ENCODE peak calls at places on chromosomes 16 and 17, in five cellular contexts. P is prostate gland, C is MM.1S, X is endodermal cell, K is transverse colon. Q is an unnamed sample. For H3K9me3, the result is how much of the 10 kb centered on the place peaks cover.

GRCh38 chr16:25176136-25176535 is 40.6 kb upstream of the AQP8 start:
- DNase-seq in P (no peak), C (no peak), X (no peak), K (no peak), Q (no peak)

GRCh38 chr16:1458336-1458976 is 14.1 kb upstream of the CCDC154 start:
- DNase-seq in P (no peak), C (no peak), X (no peak), K (no peak), Q (no peak)

GRCh38 chr16:1028056-1028455 is 44.5 kb upstream of the SSTR5 start:
- DNase-seq in P (no peak), C (no peak), X (no peak), K (no peak), Q (no peak)

GRCh38 chr17:49567871-49568694 is 7.6 kb upstream of the NXPH3 start:
- DNase-seq in P (peak), C (peak), X (peak), K (peak), Q (peak)

GRCh38 chr17:31570231-31570630 is 178.8 kb downstream of the RAB11FIP4 start:
- DNase-seq in P (no peak), C (no peak), X (no peak), K (no peak), Q (no peak)

GRCh38 chr17:29107933-29108805 is 65.2 kb downstream of the PIPOX start:
- DNase-seq in P (no peak), C (no peak), X (no peak), K (no peak), Q (no peak)

GRCh38 chr16:88809068-88809675 is 2.6 kb downstream of the APRT start:
- DNase-seq in P (no peak), C (no peak), X (no peak), K (no peak), Q (no peak)

GRCh38 chr17:46154151-46154816 is 38.9 kb downstream of the KANSL1 start:
- DNase-seq in P (no peak), C (no peak), X (no peak), K (no peak), Q (no peak)

GRCh38 chr17:35119370-35120185 is at the start of gene RAD51D:
- DNase-seq in P (peak), C (peak), X (peak), K (peak), Q (peak)

GRCh38 chr17:46000292-46000691 is 1.2 kb downstream of the STH start:
- DNase-seq in P (no peak), C (no peak), X (no peak), K (no peak), Q (no peak)

GRCh38 chr17:74274703-74275340 is 788 bp downstream of the DNAI2 start:
- DNase-seq in P (no peak), C (no peak), X (no peak), K (no peak), Q (no peak)

GRCh38 chr17:81173761-81174160 is 7.7 kb upstream of the AATK start:
- DNase-seq in P (no peak), C (no peak), X (no peak), K (no peak), Q (no peak)

GRCh38 chr16:65713409-65713808 is 591.5 kb upstream of the CDH11 start:
- DNase-seq in P (no peak), C (no peak), X (peak), K (no peak), Q (no peak)

GRCh38 chr17:57551321-57552079 is 193.6 kb downstream of the CCDC182 start:
- DNase-seq in P (no peak), C (peak), X (peak), K (peak), Q (peak)

GRCh38 chr17:77733576-77734296 is 224.8 kb upstream of the TNRC6C start:
- DNase-seq in P (no peak), C (no peak), X (peak), K (no peak), Q (peak)

GRCh38 chr17:35748323-35748960 is 4.6 kb downstream of the GAS2L2 start:
- DNase-seq in P (no peak), C (no peak), X (no peak), K (no peak), Q (no peak)

GRCh38 chr16:22719945-22720344 is 94.0 kb upstream of the HS3ST2 start:
- DNase-seq in P (no peak), C (no peak), X (no peak), K (no peak), Q (no peak)

GRCh38 chr17:48903401-48903800 is 4.8 kb upstream of the UBE2Z start:
- DNase-seq in P (no peak), C (no peak), X (no peak), K (no peak), Q (no peak)

GRCh38 chr17:28846231-28846630 is 3.6 kb upstream of the FAM222B start:
- DNase-seq in P (no peak), C (no peak), X (no peak), K (no peak), Q (no peak)

GRCh38 chr16:85476389-85476788 is 136.7 kb upstream of the GSE1 start:
- DNase-seq in P (no peak), C (no peak), X (no peak), K (no peak), Q (no peak)

GRCh38 chr17:47621293-47622178 is 28.2 kb upstream of the KPNB1 start:
- DNase-seq in P (peak), C (no peak), X (peak), K (no peak), Q (no peak)

GRCh38 chr17:46159686-46160085 is 33.5 kb downstream of the KANSL1 start:
- DNase-seq in P (no peak), C (no peak), X (no peak), K (no peak), Q (no peak)

GRCh38 chr17:51372345-51373004 is 112.1 kb downstream of the UTP18 start:
- DNase-seq in P (no peak), C (peak), X (peak), K (peak), Q (peak)

GRCh38 chr17:82594571-82594970 is 53.7 kb downstream of the WDR45B start:
- DNase-seq in P (no peak), C (no peak), X (no peak), K (no peak), Q (no peak)

GRCh38 chr17:1275962-1276736 is 3.3 kb upstream of the TRARG1 start:
- DNase-seq in P (peak), C (peak), X (peak), K (peak), Q (peak)

GRCh38 chr17:4499431-4500187 is 928 bp downstream of the SPNS2 start:
- DNase-seq in P (no peak), C (no peak), X (peak), K (no peak), Q (no peak)

GRCh38 chr17:19344311-19345066 is 18.0 kb downstream of the B9D1 start:
- DNase-seq in P (no peak), C (no peak), X (peak), K (no peak), Q (no peak)

GRCh38 chr17:655618-656017 is 59.0 kb downstream of the VPS53 start:
- DNase-seq in P (no peak), C (no peak), X (no peak), K (no peak), Q (no peak)

GRCh38 chr17:42891539-42892152 is 9.0 kb upstream of the G6PC1 start:
- DNase-seq in P (no peak), C (no peak), X (peak), K (peak), Q (no peak)

GRCh38 chr17:72671034-72671433 is 421.5 kb downstream of the SLC39A11 start:
- DNase-seq in P (no peak), C (no peak), X (no peak), K (no peak), Q (no peak)

GRCh38 chr16:50282955-50283631 is 16.7 kb downstream of the ADCY7 start:
- DNase-seq in P (no peak), C (no peak), X (no peak), K (no peak), Q (no peak)
- H3K4me3 ChIP-seq in P (no peak), C (no peak), X (no peak), K (no peak), Q (no peak)

DNA sequence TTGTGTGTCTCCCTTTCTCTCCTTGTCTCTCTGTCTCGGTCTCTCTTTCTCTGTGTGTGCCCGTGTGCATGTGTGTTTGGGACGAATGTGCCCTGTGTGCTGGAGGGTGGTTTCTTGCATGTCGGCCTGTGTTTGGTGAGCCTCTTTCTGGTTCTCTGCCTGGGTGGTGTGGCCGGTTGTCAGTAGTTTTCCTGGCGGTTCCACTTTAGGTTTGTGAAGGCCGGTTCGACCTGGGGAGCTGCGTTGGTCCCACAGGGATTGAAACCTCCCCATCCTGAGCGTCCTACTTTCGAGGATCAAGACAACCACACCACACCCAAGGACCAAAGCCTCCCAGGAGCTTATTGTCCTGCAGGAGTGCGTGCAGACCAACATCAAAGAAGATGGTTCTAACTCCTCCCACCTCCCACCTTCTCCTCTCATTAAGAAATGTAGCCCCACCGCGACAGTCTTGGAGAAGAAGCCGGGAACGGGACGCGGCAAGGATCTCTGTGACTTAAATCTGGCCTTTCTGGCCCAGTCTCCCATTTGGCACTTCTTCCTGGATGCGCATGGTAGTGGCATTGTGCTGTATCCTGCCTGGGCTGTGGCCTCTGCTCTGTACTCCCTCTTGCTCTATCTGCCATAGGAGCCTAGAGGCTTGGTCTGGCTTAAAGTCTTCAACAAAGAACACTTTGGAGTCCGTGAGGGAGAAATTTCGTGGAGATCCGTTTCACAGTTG is 1685.0 kb downstream of the TP53TG3F start:
- DNase-seq in P (no peak), C (no peak), X (no peak), K (no peak), Q (no peak)
- H3K9me3 ChIP-seq in P (under half), C (under half), X (half or more), K (under half), Q (under half)

GRCh38 chr16:11601911-11602310 is 15.2 kb upstream of the LITAF start:
- DNase-seq in P (no peak), C (no peak), X (no peak), K (no peak), Q (no peak)

GRCh38 chr16:11601425-11601824 is 14.7 kb upstream of the LITAF start:
- DNase-seq in P (no peak), C (no peak), X (no peak), K (no peak), Q (no peak)

GRCh38 chr16:11603331-11603750 is 16.6 kb upstream of the LITAF start:
- DNase-seq in P (no peak), C (no peak), X (peak), K (no peak), Q (no peak)

GRCh38 chr16:11604783-11605563 is 18.3 kb upstream of the LITAF start:
- DNase-seq in P (no peak), C (no peak), X (no peak), K (peak), Q (peak)

GRCh38 chr16:11602321-11602720 is 15.6 kb upstream of the LITAF start:
- DNase-seq in P (no peak), C (no peak), X (no peak), K (no peak), Q (no peak)
- H3K4me3 ChIP-seq in P (no peak), C (no peak), X (no peak), K (no peak), Q (no peak)

GRCh38 chr16:35910409-35910808 is 2451.0 kb downstream of the TP53TG3F start:
- DNase-seq in P (no peak), C (no peak), X (no peak), K (no peak), Q (no peak)
- H3K9me3 ChIP-seq in P (under half), C (under half), X (half or more), K (under half), Q (under half)

GRCh38 chr16:28062261-28063046 is 1.1 kb downstream of the GSG1L start:
- DNase-seq in P (no peak), C (no peak), X (no peak), K (no peak), Q (no peak)

GRCh38 chr16:28064706-28065249 is 1.3 kb upstream of the GSG1L start:
- DNase-seq in P (no peak), C (no peak), X (no peak), K (no peak), Q (no peak)

GRCh38 chr16:28063047-28063521 is 430 bp downstream of the GSG1L start:
- DNase-seq in P (no peak), C (no peak), X (peak), K (no peak), Q (no peak)

GRCh38 chr16:28064150-28064549 is 636 bp upstream of the GSG1L start:
- DNase-seq in P (no peak), C (no peak), X (no peak), K (no peak), Q (no peak)

GRCh38 chr16:28063611-28064061 is at the start of gene GSG1L:
- DNase-seq in P (no peak), C (no peak), X (no peak), K (no peak), Q (no peak)
- H3K4me3 ChIP-seq in P (peak), C (no peak), X (no peak), K (peak), Q (peak)

GRCh38 chr16:59881366-59881765 is 1147.2 kb upstream of the GOT2 start:
- DNase-seq in P (no peak), C (no peak), X (peak), K (no peak), Q (no peak)
- H3K9me3 ChIP-seq in P (under half), C (under half), X (under half), K (under half), Q (under half)

GRCh38 chr17:17784599-17785264 is 52.1 kb downstream of the SREBF1 start:
- DNase-seq in P (no peak), C (no peak), X (peak), K (no peak), Q (no peak)
- H3K4me3 ChIP-seq in P (no peak), C (no peak), X (no peak), K (no peak), Q (no peak)

DNA sequence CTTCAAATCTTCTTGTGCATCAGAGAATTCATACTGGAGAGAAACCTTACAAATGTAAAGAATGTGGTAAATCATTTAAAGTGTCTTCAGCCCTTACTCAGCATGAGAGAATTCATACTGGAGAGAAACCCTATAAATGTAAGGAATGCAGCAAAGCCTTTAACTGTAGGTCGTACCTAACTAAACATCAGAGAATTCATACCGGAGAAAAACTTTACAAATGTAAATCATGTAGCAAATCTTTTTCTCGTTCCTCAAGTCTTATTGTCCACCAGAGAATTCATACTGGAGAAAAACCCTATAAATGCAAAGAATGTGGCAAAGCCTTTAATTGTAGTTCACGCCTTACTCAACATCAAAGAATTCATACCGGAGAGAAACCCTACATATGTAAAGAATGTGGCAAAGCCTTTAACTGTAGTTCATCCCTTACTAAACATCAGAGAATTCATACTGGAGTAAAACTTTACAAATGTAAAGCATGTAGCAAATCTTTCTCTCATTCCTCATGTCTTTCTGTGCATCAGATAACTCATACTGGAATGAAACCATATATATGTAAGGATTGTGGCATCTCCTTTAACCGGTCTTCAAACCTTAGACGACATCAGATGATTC is 118.5 kb upstream of the ZNF267 start:
- DNase-seq in P (no peak), C (no peak), X (no peak), K (no peak), Q (no peak)
- H3K9me3 ChIP-seq in P (under half), C (under half), X (half or more), K (half or more), Q (under half)

GRCh38 chr17:21036361-21036881 is 6.4 kb downstream of the USP22 start:
- DNase-seq in P (no peak), C (no peak), X (no peak), K (no peak), Q (no peak)

GRCh38 chr17:21033350-21033749 is 9.5 kb downstream of the USP22 start:
- DNase-seq in P (no peak), C (no peak), X (no peak), K (no peak), Q (no peak)

GRCh38 chr17:21034350-21035235 is 8.2 kb downstream of the USP22 start:
- DNase-seq in P (no peak), C (peak), X (no peak), K (no peak), Q (no peak)

GRCh38 chr17:21039839-21040575 is 2.8 kb downstream of the USP22 start:
- DNase-seq in P (no peak), C (peak), X (no peak), K (no peak), Q (peak)

GRCh38 chr17:21037117-21037803 is 5.6 kb downstream of the USP22 start:
- DNase-seq in P (no peak), C (no peak), X (no peak), K (no peak), Q (no peak)
- H3K4me3 ChIP-seq in P (no peak), C (no peak), X (peak), K (no peak), Q (no peak)